ENCODE peak calls at places on chromosomes 12 and 14, in eight cellular contexts. P, J, V, N, R, Y, D and C are unnamed samples.
A peak's percentile ranks its signal among the peaks of the same experiment; 100 is the strongest.

GRCh38 chr12:124686001-124686884 is 118.8 kb upstream of the NCOR2 start:
- DNase-seq in N (peak; percentile 81), Y (no peak), P (peak; percentile 92), R (no peak), J (no peak), D (peak; percentile 89), V (no peak), C (no peak)

GRCh38 chr14:46550836-46551235 is 100.7 kb downstream of the RPL10L start:
- DNase-seq in P (no peak), R (no peak), D (no peak), J (no peak), Y (no peak), N (no peak), V (no peak), C (no peak)

GRCh38 chr12:47071241-47071852 is 8.1 kb upstream of the PCED1B start:
- DNase-seq in J (no peak), N (no peak), V (peak; percentile 29), R (no peak), D (peak; percentile 31), Y (no peak), P (peak; percentile 13), C (no peak)

GRCh38 chr12:77947326-77947725 is 116.6 kb downstream of the NAV3 start:
- DNase-seq in N (peak; percentile 83), J (no peak), R (no peak), D (peak; percentile 72), Y (no peak), P (peak; percentile 56), V (no peak), C (no peak)

GRCh38 chr12:103077108-103077773 is 119.8 kb downstream of the ASCL1 start:
- DNase-seq in N (no peak), D (no peak), J (no peak), V (no peak), P (no peak), R (no peak), Y (no peak), C (no peak)

GRCh38 chr12:125773033-125773432 is 707.8 kb downstream of the AACS start:
- DNase-seq in J (peak; percentile 52), V (peak; percentile 43), Y (no peak), P (no peak), R (peak; percentile 13), N (no peak), D (peak; percentile 2), C (no peak)

GRCh38 chr14:24918822-24919221 is 131.1 kb downstream of the STXBP6 start:
- DNase-seq in P (no peak), Y (no peak), V (no peak), R (no peak), N (no peak), D (no peak), J (no peak), C (no peak)

GRCh38 chr12:106769078-106769477 is 5.4 kb upstream of the RIC8B start:
- DNase-seq in R (no peak), V (no peak), N (peak; percentile 38), J (no peak), D (peak; percentile 23), Y (no peak), P (peak; percentile 27), C (no peak)

GRCh38 chr12:104689630-104690029 is 232.9 kb downstream of the CHST11 start:
- DNase-seq in R (no peak), N (no peak), P (no peak), V (no peak), D (no peak), J (no peak), Y (no peak), C (no peak)

GRCh38 chr12:40727774-40728483 is 35.7 kb downstream of the CNTN1 start:
- DNase-seq in J (peak; percentile 33), V (no peak), D (no peak), R (no peak), N (no peak), P (no peak), Y (no peak), C (no peak)

GRCh38 chr12:42565633-42566032 is 23.9 kb downstream of the PRICKLE1 start:
- DNase-seq in R (no peak), D (no peak), Y (no peak), J (no peak), N (no peak), V (no peak), P (no peak), C (no peak)

GRCh38 chr12:22712083-22712482 is 87.1 kb downstream of the ETNK1 start:
- DNase-seq in D (no peak), Y (no peak), J (no peak), P (no peak), R (no peak), N (no peak), V (no peak), C (no peak)

GRCh38 chr12:6471992-6472366 is 1.5 kb upstream of the VAMP1 start:
- DNase-seq in P (peak; percentile 35), Y (no peak), V (no peak), R (no peak), D (peak; percentile 95), J (no peak), N (no peak), C (no peak)

GRCh38 chr14:58200480-58200841 is 512 bp downstream of the ACTR10 start:
- DNase-seq in J (no peak), R (no peak), V (no peak), P (no peak), D (peak; percentile 62), N (peak; percentile 0), Y (no peak), C (no peak)

GRCh38 chr12:95547522-95548055 is 3.7 kb downstream of the USP44 start:
- DNase-seq in N (peak; percentile 96), D (peak; percentile 57), P (peak; percentile 22), J (no peak), Y (no peak), V (no peak), R (peak; percentile 61), C (no peak)

GRCh38 chr14:84937044-84937443 is 592.9 kb upstream of the FLRT2 start:
- DNase-seq in Y (no peak), P (no peak), V (no peak), D (no peak), R (no peak), J (no peak), N (no peak), C (no peak)

GRCh38 chr14:68309631-68310030 is 483.2 kb downstream of the ZFP36L1 start:
- DNase-seq in V (no peak), N (no peak), R (no peak), J (no peak), D (no peak), Y (no peak), P (no peak), C (peak; percentile 8)

GRCh38 chr12:77179515-77179914 is 114.1 kb upstream of the E2F7 start:
- DNase-seq in Y (no peak), P (no peak), V (no peak), J (no peak), R (no peak), N (no peak), D (no peak), C (no peak)

GRCh38 chr14:23697689-23698088 is 61.5 kb downstream of the DHRS2 start:
- DNase-seq in R (no peak), N (no peak), P (no peak), Y (no peak), V (no peak), J (no peak), D (no peak), C (no peak)

DNA sequence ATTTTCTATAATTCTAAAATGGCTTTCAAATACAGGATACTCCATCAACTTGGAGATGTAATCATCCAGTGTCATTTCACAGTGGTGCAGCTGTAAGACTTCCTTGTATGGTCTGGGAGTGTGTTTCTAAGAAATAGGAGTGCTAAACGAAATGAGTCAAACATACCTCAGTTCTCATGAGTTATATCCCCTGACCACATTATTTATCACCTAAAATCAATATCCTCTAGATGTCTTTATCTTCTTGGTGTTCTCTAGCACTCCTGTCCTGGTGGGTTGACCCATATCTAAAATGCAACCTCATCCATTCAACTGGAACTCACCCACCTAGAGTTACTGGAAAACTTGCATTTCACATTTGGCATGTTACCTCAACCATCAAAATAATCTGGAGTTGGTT is 33.2 kb downstream of the TMEM30B start:
- DNase-seq in Y (no peak), D (peak; percentile 36), J (no peak), R (no peak), V (no peak), P (no peak), N (peak; percentile 91), C (no peak)
- H3K27ac ChIP-seq in Y (no peak overlapping the region), D (no peak overlapping the region), J (no peak overlapping the region), R (no peak overlapping the region), V (no peak overlapping the region), P (peak overlapping the region; percentile 82), N (peak overlapping the region; percentile 45), C (no peak overlapping the region)

DNA sequence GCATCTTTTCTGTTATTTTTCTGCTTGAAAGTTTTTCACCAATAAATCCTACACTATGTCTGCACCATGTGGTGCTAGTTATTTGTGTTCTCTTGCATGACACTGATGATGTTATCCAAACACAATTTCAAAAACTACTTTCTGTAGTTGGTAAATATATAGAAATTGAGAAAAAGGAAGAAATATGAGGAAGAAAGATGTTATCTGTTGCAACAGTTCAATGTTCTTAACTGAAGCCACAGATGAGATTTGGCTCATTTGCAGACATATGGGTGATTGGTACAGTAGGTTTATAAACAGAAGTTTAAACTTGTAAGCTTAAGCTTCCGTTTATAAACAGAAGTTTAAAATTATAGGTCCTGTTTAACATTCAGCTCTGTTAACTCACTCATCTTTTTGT is at the start of gene CLEC12A:
- DNase-seq in V (no peak), Y (no peak), P (no peak), N (no peak), J (no peak), D (no peak), R (no peak), C (no peak)
- H3K27ac ChIP-seq in V (no peak within 1 kb of the TSS), Y (no peak within 1 kb of the TSS), P (no peak within 1 kb of the TSS), N (no peak within 1 kb of the TSS), J (no peak within 1 kb of the TSS), D (no peak within 1 kb of the TSS), R (no peak within 1 kb of the TSS), C (no peak within 1 kb of the TSS)

DNA sequence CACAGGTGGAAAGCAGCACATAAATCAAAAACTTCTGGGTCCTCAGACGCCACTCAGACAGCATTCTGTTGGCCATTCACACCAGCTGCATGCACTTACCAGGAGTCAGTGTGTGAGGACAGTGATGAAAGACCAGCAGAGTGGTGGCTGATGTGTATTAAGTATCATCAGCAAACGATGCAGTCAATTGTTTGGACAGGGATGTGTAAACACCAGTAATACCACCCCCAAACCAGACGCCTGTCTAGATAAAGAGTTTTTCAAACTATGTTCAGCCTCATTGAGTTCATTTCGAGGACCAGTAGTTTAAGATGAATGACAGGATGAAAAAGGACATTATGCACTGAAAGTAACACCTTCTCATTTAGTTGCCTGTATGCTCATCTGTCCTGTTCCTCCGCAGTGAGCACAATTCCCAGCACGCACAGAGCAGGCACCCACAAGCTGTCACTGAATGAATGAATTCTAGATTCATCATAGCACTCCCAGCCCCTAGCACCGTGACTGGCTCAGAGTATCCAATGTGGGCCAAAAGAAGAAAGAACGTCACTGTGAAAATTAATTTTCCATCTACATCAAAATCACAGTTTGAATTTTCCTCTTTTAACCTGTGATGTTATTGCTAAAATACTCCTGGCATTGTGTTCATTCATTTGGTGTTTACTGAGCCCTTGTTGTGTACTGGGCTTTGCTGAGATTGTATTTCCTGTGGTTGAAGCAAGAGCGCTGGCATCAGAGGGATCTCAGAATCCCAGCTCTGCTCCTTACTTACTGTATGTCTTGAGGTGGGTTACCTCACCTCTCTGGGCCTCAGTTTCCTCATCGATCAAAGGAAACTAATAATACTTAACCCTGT is 124.8 kb upstream of the NOS1 start:
- DNase-seq in Y (no peak), P (peak; percentile 5), V (no peak), R (no peak), J (no peak), D (peak; percentile 19), N (no peak), C (no peak)
- H3K27ac ChIP-seq in Y (no peak overlapping the region), P (no peak overlapping the region), V (no peak overlapping the region), R (no peak overlapping the region), J (no peak overlapping the region), D (no peak overlapping the region), N (no peak overlapping the region), C (no peak overlapping the region)

GRCh38 chr12:65881348-65881961 is 57.2 kb downstream of the HMGA2 start:
- DNase-seq in Y (no peak), J (no peak), P (peak; percentile 87), N (peak; percentile 75), V (no peak), R (peak; percentile 51), D (peak; percentile 85), C (no peak)
- H3K27ac ChIP-seq in Y (no peak overlapping the region), J (peak overlapping the region; percentile 79), P (peak overlapping the region; percentile 85), N (peak overlapping the region; percentile 70), V (no peak overlapping the region), R (peak overlapping the region; percentile 90), D (peak overlapping the region; percentile 71), C (no peak overlapping the region)